ENCODE peak calls at places on chromosomes 3 and 15, in four cellular contexts. O, B, F and J are unnamed samples.

GRCh38 chr3:108907194-108907593 is 46.5 kb downstream of the GUCA1C start:
- DNase-seq in F (no peak), O (no peak), B (no peak), J (no peak)

GRCh38 chr3:20326537-20326936 is 140.5 kb upstream of the SGO1 start:
- DNase-seq in B (no peak), F (no peak), O (no peak), J (no peak)

GRCh38 chr3:134487406-134487805 is 1.5 kb downstream of the CEP63 start:
- DNase-seq in O (no peak), B (no peak), F (no peak), J (no peak)

GRCh38 chr3:86702381-86702958 is 288.5 kb downstream of the VGLL3 start:
- DNase-seq in O (no peak), F (peak), B (no peak), J (no peak)

GRCh38 chr3:102536479-102536878 is 101.7 kb downstream of the ZPLD1 start:
- DNase-seq in O (peak), B (peak), F (no peak), J (peak)

GRCh38 chr3:110624571-110624970 is 447.0 kb upstream of the NECTIN3 start:
- DNase-seq in F (no peak), B (no peak), O (no peak), J (no peak)

GRCh38 chr15:100781061-100781960 is 98.3 kb upstream of the ALDH1A3 start:
- DNase-seq in O (no peak), B (no peak), F (no peak), J (no peak)

GRCh38 chr3:175146258-175146657 is 287.1 kb downstream of the NAALADL2 start:
- DNase-seq in O (no peak), F (no peak), B (no peak), J (no peak)

GRCh38 chr3:141782386-141782932 is 19.3 kb downstream of the GRK7 start:
- DNase-seq in F (peak), O (no peak), B (peak), J (no peak)

GRCh38 chr3:193240850-193241706 is at the start of gene PLAAT1:
- DNase-seq in B (no peak), O (no peak), F (peak), J (no peak)

DNA sequence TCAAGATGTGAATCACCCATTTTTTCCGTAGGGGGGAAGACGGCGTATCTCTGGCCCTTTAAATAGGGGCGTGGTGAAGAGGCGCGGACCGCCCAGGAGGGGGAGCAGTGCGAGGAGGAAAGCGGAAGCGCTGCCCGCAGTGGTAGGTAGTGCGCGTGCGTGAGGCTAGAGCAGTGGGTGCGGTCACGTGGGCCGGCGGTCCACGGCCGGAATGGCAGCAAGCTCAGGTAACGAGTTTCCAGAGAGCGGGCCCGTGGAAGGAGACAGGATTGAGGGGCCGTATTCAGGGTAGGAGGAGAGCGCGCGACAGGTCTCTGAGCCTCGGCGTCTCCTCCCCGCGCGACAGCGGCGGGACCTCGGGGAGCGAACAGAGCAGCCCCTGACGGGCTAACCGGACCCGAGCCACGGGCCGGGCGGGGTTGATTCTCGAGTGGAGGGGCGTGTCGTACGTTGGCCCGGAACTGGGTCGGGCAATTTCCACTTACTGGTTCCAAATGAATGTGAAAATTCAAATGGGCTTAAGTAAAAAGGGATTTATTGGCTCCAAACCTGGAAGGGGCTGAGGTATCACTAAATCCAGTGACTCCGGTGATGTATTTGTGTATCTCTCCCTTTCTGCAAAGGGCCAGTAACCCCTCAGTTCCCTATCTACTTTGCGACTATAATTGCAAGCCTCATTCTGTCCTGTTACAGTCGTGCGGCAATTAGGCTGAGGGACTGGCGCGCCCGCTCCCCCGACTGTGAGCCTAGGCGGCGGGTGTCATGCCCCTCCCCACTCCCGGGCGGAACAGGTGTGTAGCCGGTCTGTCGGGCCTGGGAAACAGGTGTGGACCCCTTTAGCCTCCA is at the start of gene VPS8:
- DNase-seq in O (peak), F (peak), B (peak), J (peak)
- H3K27ac ChIP-seq in O (peak), F (peak), B (peak), J (peak)

GRCh38 chr3:53072653-53073552 is 27.0 kb upstream of the SFMBT1 start:
- DNase-seq in B (peak), O (peak), F (peak), J (peak)
- TF ChIP-seq REST in B (no peak), O (no peak), F (no peak), J (no peak)

DNA sequence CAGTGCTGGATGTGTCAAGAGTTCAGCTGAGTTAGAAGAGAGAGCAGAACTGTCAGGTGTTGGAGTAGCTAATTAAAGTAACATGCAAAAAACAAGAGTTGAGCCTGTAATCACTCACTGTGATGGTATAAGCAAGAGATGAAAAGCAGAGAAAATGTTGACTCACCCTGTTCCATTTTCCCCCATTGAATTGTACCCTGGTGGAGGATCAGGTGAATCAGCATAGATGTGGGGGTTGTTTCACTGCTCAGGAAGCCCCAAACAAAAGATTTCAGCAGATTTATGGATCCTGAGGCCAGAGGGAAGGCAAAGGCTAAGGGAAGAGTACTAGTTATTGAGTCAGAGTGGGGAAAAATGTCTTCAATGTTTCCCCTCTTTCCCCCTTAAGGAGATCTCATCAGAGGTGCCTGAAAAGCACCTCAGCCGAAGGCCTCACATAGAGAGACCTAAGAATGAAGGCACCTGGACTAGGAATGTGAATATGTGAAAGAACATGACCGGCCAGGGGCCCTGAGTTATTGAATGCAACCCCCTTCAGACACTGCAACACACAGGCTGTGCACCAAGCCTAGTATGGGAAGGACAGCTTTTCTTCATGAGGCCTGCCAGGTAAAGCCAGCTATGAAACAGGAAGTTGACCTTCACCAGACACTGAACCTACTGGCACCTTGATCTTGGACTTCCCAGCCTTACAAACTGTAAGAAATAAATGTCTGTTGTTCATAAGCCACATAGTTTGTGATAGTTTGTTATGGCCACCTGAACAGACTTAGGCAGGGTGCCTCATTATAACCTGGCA is 90.1 kb downstream of the TMCO5A start:
- DNase-seq in F (no peak), O (no peak), B (no peak), J (no peak)
- TF ChIP-seq TCF7L2 in F (no peak), O (no peak), B (no peak), J (no peak)

GRCh38 chr3:149657458-149657795 is 398 bp downstream of the WWTR1 start:
- DNase-seq in B (no peak), O (no peak), F (no peak), J (no peak)

GRCh38 chr3:149653136-149653535 is 4.7 kb downstream of the WWTR1 start:
- DNase-seq in O (no peak), F (no peak), B (no peak), J (no peak)

GRCh38 chr3:149653564-149653963 is 4.3 kb downstream of the WWTR1 start:
- DNase-seq in F (no peak), B (no peak), O (peak), J (no peak)

GRCh38 chr3:149655826-149656599 is 1.8 kb downstream of the WWTR1 start:
- DNase-seq in O (no peak), B (no peak), F (no peak), J (no peak)

DNA sequence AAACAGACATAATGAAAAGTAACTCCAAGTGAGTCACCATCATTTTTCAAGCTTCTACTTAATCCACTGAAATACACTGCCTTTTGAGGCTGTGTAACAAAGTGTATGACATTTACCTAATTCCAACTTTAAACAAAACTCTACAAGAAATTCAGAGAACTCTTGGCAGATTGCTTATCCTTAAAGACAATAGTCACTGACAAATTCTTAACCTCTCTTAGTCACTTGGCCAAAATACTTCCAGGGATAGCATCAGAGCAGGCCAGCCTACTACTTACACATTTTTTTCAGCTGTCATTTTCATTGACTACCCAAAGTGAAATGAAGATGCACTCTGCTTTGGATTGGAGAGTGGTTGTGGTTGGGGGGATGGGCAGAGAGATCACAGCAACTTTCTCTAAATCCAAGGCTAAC is 3.6 kb downstream of the WWTR1 start:
- DNase-seq in O (no peak), B (no peak), F (no peak), J (no peak)
- H3K27ac ChIP-seq in O (peak), B (no peak), F (no peak), J (peak)

GRCh38 chr3:170762081-170762480 is 107.9 kb downstream of the RPL22L1 start:
- DNase-seq in F (no peak), B (no peak), O (no peak), J (no peak)

GRCh38 chr3:170761103-170761502 is 108.9 kb downstream of the RPL22L1 start:
- DNase-seq in B (no peak), F (no peak), O (no peak), J (peak)

GRCh38 chr3:170759511-170760173 is 110.4 kb downstream of the RPL22L1 start:
- DNase-seq in B (no peak), F (no peak), O (no peak), J (no peak)

GRCh38 chr3:170757038-170757437 is 113.0 kb downstream of the RPL22L1 start:
- DNase-seq in O (no peak), F (no peak), B (no peak), J (no peak)

DNA sequence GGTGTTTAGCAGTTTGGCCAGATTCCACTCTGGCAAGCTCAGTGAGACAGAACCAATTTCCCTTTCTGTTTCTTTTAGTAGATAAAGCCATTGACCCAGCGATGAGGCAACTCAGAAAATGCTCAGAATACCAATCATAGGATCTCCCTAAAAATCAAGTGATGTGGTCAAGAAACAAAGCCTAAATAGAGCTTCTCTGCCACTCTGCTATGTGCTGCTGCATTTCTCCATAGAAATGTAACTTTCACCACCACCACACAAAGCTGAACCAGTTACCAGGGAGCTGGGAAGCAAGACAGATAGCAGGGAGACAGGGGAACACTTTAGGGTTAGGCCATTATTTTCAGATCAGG is 109.8 kb downstream of the RPL22L1 start:
- DNase-seq in B (no peak), F (no peak), O (no peak), J (no peak)
- TF ChIP-seq REST in B (no peak), F (no peak), O (no peak), J (no peak)

DNA sequence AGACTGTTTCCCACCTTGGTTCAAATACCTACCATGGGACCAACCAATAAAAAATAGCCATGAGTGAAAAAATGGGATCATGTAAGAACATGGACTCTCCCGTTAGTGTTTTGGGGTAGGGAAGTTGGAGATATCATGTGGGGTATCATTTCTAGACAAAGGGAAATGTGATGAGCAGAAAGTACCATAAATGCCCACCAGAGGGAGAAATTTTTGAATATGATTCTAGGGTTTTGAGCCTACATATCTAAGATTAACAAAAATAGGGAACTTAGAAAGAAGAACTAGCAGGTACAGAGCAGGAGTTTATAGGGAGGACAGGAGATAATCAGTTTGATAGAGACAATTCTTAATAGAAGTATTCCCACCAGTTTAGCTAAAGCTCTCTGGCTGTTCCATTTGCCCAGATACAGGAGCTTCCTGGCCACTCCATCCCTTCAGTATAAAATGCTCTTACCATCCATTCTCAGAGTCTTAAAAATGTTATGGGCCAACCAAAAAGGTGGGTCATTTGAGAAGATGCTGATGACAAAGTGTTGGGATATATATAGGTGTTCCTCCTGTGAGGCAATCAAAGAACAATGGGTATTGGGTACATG is 3.6 kb upstream of the CPOX start:
- DNase-seq in F (peak), O (peak), B (peak), J (no peak)
- TF ChIP-seq TCF7L2 in F (no peak), O (no peak), B (no peak), J (no peak)

DNA sequence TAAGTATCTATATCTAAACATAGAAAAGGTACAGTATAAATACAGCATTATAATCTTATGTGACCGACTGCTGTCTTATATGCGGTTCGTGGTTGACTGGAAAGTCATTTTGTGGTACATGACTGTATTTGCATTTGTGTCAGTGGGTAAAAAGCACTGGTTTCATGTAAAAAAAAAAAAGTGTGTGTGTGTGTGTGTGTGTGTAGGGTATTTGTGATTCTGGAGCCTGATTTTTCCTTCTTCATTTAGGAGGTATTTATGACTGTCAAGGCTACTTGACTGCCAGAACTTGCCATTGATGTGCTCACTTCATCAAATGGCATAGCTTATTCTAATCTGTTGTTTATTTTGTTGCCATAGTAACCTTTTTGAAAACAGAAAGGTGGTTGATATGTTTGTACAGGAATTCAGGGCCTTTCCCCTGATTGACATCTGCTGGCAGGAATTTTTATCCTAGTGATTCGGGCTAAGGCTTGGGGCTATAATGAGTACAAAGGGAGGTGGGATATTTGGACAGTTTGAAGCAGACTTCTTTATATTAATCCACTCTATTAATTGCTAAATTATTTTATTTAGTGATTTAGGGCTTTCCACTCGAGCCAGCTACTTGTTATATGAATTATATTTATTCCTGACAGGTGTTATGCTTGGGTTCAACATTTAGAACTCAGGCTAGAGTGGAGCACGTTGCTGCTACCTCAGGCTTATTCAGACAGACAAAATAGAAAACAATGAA is 63.4 kb downstream of the AKAP13 start:
- DNase-seq in O (peak), F (no peak), B (peak), J (peak)
- H3K27ac ChIP-seq in O (peak), F (no peak), B (no peak), J (peak)

DNA sequence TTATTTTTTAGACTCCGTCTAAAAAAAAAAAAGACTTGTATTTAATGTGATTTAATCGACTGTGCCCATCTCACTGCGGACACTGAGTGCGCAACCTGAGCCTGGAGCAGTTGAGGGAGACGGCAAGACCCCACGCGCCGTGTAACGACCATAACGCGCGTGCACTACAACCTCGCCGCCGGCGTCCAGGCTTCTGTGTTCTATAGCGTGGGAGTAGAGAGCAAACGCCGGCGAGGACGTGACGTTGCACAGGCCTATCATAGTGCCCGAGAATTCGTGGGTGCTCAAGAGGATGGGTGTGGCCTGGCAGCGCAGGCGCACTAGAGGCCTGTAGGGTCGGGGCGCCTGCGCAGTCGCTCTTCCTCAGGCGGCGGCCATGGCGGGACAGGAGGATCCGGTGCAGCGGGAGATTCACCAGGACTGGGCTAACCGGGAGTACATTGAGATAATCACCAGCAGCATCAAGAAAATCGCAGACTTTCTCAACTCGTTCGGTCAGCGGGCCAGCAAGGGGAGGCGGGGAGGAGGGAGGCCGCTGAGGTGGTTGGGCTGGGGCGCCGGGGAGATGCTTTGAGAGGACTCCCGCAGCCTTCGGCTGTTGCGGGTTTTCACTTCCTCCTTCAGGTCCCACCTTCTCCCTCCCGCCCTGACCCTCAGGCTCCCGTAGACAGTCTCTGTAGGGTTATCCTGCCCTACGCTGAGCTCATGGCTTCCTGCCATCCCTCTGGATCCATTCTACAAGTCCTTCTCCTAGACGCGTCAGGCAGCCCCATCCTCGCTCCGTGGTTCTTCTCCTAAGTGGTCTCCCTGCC is at the start of gene BRK1:
- DNase-seq in F (peak), B (peak), O (peak), J (peak)
- TF ChIP-seq REST in F (peak), B (no peak), O (peak), J (no peak)

GRCh38 chr3:29333520-29333919 is 52.6 kb downstream of the RBMS3 start:
- DNase-seq in B (no peak), F (no peak), O (no peak), J (no peak)
- TF ChIP-seq TCF7L2 in B (no peak), F (no peak), O (no peak), J (no peak)